ENCODE peak calls at places on chromosomes 5 and 9, in seven cellular contexts. X is stomach, J is transverse colon, W is sigmoid colon, O is HepG2, Z is A549, Y is prostate gland. I is an unnamed sample.

GRCh38 chr5:114447084-114447773 is 85.4 kb downstream of the KCNN2 start:
- DNase-seq in X (no peak), J (no peak), W (no peak), O (no peak), Z (peak), Y (no peak), I (no peak)

GRCh38 chr5:15203376-15203775 is 296.6 kb upstream of the FBXL7 start:
- DNase-seq in X (no peak), J (no peak), W (no peak), O (no peak), Z (no peak), Y (no peak), I (no peak)

GRCh38 chr9:109880276-109881169 is 100.5 kb downstream of the PALM2AKAP2 start:
- DNase-seq in X (no peak), J (no peak), W (no peak), O (peak), Z (peak), Y (no peak), I (no peak)

GRCh38 chr5:73540192-73540591 is 25.2 kb downstream of the ANKRA2 start:
- DNase-seq in X (no peak), J (no peak), W (no peak), O (peak), Z (no peak), Y (peak), I (no peak)

GRCh38 chr9:136572596-136573313 is 26.9 kb upstream of the NOTCH1 start:
- DNase-seq in X (no peak), J (no peak), W (no peak), O (no peak), Z (no peak), Y (no peak), I (peak)

GRCh38 chr5:169161022-169161680 is 139.8 kb downstream of the SLIT3 start:
- DNase-seq in X (no peak), J (no peak), W (peak), O (no peak), Z (peak), Y (peak), I (peak)

GRCh38 chr9:95425910-95426551 is 90.7 kb downstream of the PTCH1 start:
- DNase-seq in X (no peak), J (peak), W (no peak), O (peak), Z (peak), Y (no peak), I (peak)

GRCh38 chr5:151156732-151157402 is 712 bp downstream of the ANXA6 start:
- DNase-seq in X (no peak), J (no peak), W (peak), O (no peak), Z (no peak), Y (no peak), I (peak)

GRCh38 chr9:130331573-130331972 is 66.0 kb downstream of the HMCN2 start:
- DNase-seq in X (peak), J (peak), W (peak), O (no peak), Z (no peak), Y (no peak), I (no peak)

GRCh38 chr9:124054671-124055212 is 43.2 kb downstream of the LHX2 start:
- DNase-seq in X (no peak), J (no peak), W (no peak), O (peak), Z (no peak), Y (no peak), I (no peak)

GRCh38 chr9:6525326-6526040 is 112.5 kb downstream of the UHRF2 start:
- DNase-seq in X (no peak), J (no peak), W (no peak), O (no peak), Z (no peak), Y (no peak), I (no peak)

GRCh38 chr5:180830253-180831138 is 27.9 kb upstream of the MGAT1 start:
- DNase-seq in X (peak), J (peak), W (peak), O (no peak), Z (peak), Y (peak), I (peak)

GRCh38 chr9:122900791-122901190 is 4.4 kb downstream of the RC3H2 start:
- DNase-seq in X (no peak), J (no peak), W (no peak), O (no peak), Z (no peak), Y (no peak), I (no peak)

GRCh38 chr5:78002690-78003089 is 226.6 kb upstream of the TBCA start:
- DNase-seq in X (no peak), J (no peak), W (no peak), O (no peak), Z (no peak), Y (no peak), I (no peak)

GRCh38 chr9:110835404-110835803 is 166.8 kb downstream of the MUSK start:
- DNase-seq in X (no peak), J (no peak), W (no peak), O (peak), Z (peak), Y (no peak), I (no peak)

GRCh38 chr9:90044710-90045151 is 439.9 kb downstream of the GADD45G start:
- DNase-seq in X (no peak), J (no peak), W (no peak), O (peak), Z (peak), Y (no peak), I (no peak)

GRCh38 chr5:160369990-160370712 is at the start of gene C1QTNF2:
- DNase-seq in X (peak), J (peak), W (peak), O (no peak), Z (peak), Y (no peak), I (peak)

GRCh38 chr5:33146916-33147315 is 293.8 kb upstream of the TARS1 start:
- DNase-seq in X (no peak), J (no peak), W (no peak), O (no peak), Z (no peak), Y (no peak), I (no peak)

GRCh38 chr9:97571664-97572063 is 61.5 kb downstream of the TSTD2 start:
- DNase-seq in X (no peak), J (no peak), W (peak), O (no peak), Z (no peak), Y (no peak), I (no peak)

GRCh38 chr5:15946026-15946425 is 233.6 kb downstream of the MARCHF11 start:
- DNase-seq in X (no peak), J (no peak), W (no peak), O (no peak), Z (no peak), Y (no peak), I (no peak)

GRCh38 chr9:95313010-95313498 is 4.5 kb downstream of the FANCC start:
- DNase-seq in X (peak), J (peak), W (peak), O (peak), Z (peak), Y (peak), I (peak)

GRCh38 chr5:143966280-143966679 is 154.3 kb downstream of the HMHB1 start:
- DNase-seq in X (no peak), J (no peak), W (no peak), O (no peak), Z (no peak), Y (no peak), I (no peak)
- TF ChIP-seq POLR2A in X (no peak), J (no peak), W (no peak), O (no peak), Z (no peak), Y (no peak), I (no peak)

GRCh38 chr5:57280811-57281301 is 107.0 kb downstream of the GPBP1 start:
- DNase-seq in X (no peak), J (no peak), W (no peak), O (no peak), Z (no peak), Y (no peak), I (no peak)

GRCh38 chr5:57276353-57276752 is 102.5 kb downstream of the GPBP1 start:
- DNase-seq in X (no peak), J (no peak), W (no peak), O (no peak), Z (no peak), Y (no peak), I (no peak)

DNA sequence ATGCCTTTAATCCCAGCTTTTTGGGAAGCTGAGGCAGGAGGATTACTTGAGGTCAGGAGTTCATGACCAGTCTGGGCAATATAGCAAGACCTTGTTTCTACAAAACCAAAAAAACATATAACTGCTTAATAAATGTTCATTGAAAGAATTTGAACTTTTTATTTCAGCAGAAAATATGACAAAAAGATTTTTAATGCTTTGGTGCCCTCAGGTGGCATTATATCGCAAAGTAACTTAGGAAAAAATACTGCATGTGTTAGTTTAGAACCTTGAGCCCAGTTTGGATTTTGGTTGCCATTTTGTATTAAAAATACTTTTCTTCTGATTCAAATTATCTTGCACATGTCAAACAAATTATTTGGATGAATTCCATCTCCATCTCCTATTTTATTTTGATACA is 103.2 kb downstream of the GPBP1 start:
- DNase-seq in X (no peak), J (no peak), W (no peak), O (no peak), Z (peak), Y (no peak), I (no peak)
- TF ChIP-seq CTCF in X (peak), J (no peak), W (no peak), O (peak), Z (peak), Y (peak), I (peak)

GRCh38 chr5:68505917-68506860 is 290.6 kb downstream of the PIK3R1 start:
- DNase-seq in X (no peak), J (no peak), W (no peak), O (peak), Z (peak), Y (no peak), I (no peak)
- H3K27ac ChIP-seq in X (no peak), J (no peak), W (no peak), O (no peak), Z (peak), Y (no peak), I (no peak)

DNA sequence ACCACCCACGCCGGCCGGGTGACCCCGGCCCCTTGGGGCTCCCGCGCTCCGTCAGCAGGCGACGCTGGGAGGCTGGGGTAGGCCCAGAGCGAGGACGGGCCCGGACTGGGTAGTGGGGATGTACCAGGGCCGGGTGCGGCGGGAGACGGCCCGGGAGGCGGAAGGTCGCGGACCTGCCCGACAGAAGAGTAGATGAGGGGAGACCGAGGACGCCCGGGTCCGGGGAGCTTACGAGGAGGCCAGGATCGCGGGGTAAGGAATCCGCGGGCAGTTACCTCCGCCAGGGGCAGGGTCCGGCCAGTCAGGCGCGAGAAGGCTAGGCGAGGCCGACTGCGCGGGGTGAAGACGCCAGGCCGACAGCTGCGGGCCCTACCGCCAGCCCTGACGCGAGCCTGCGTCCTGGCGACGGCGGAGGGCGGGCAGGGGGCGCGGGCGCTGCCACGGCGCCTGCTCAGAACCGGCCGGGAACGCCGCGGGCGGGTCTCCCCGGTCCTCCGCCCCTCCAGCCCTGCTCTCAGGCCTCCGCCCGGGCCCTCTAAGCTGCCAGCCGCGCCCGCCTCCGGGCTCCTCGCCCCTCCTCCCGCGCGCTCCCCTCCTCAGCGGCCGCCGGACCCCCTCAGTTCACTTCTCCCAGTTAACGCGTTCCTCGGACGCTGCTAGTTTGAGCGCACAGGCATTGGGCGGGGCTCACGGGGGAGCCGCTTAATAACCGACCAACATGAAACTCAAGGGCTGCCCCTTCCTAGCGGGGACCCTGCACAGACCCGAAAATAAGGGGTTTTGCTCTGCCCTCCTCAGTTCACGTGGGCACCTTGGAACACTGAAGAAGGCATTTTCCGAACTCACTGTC is at the start of gene CPLANE1:
- DNase-seq in X (peak), J (peak), W (peak), O (peak), Z (peak), Y (peak), I (peak)
- TF ChIP-seq POLR2A in X (no peak), J (peak), W (no peak), O (peak), Z (peak), Y (peak), I (peak)